ENCODE peak calls at places on chromosomes 1 and 21, in five cellular contexts. D is SK-MEL-5; H is lower lobe of right lung; J is activated CD8-positive, alpha-beta T cell treated with anti-CD3 and anti-CD28 coated beads for 36 hours; U is erythroblast. M is an unnamed sample.

GRCh38 chr1:59116920-59117542 is 179.9 kb upstream of the FGGY start:
- DNase-seq in D (no peak), H (no peak), J (peak; percentile 39), U (no peak), M (no peak)

GRCh38 chr1:203522237-203522636 is 28.3 kb downstream of the OPTC start:
- DNase-seq in D (no peak), H (no peak), J (no peak), U (no peak), M (no peak)

GRCh38 chr1:220164116-220164515 is 70.2 kb downstream of the IARS2 start:
- DNase-seq in D (no peak), H (no peak), J (no peak), U (no peak), M (no peak)

GRCh38 chr21:41256771-41257702 is 59.6 kb upstream of the FAM3B start:
- DNase-seq in D (no peak), H (no peak), J (no peak), U (no peak), M (no peak)

GRCh38 chr1:167221126-167221803 is 579 bp downstream of the POU2F1 start:
- DNase-seq in D (peak; percentile 14), H (no peak), J (peak; percentile 39), U (peak; percentile 66), M (no peak)

GRCh38 chr1:15157524-15158399 is 4.2 kb downstream of the TMEM51 start:
- DNase-seq in D (no peak), H (no peak), J (no peak), U (no peak), M (no peak)

GRCh38 chr1:221429262-221429661 is 312.6 kb downstream of the DUSP10 start:
- DNase-seq in D (no peak), H (no peak), J (no peak), U (no peak), M (no peak)

GRCh38 chr1:205312866-205313680 is 8.5 kb downstream of the NUAK2 start:
- DNase-seq in D (no peak), H (no peak), J (peak; percentile 47), U (no peak), M (no peak)

GRCh38 chr1:43007377-43008105 is 48.9 kb upstream of the SLC2A1 start:
- DNase-seq in D (no peak), H (no peak), J (no peak), U (no peak), M (no peak)

GRCh38 chr1:183330335-183330734 is 87.8 kb downstream of the NMNAT2 start:
- DNase-seq in D (no peak), H (no peak), J (no peak), U (no peak), M (no peak)

GRCh38 chr21:17270234-17270633 is 242.6 kb upstream of the CXADR start:
- DNase-seq in D (peak; percentile 46), H (no peak), J (peak; percentile 2), U (no peak), M (peak; percentile 4)